ENCODE peak calls at places on chromosomes 7 and 10, in four cellular contexts. X is psoas muscle, M is lower lobe of right lung, Z is cardiac fibroblast. D is an unnamed sample.

GRCh38 chr10:79454259-79454658 is 8.8 kb upstream of the ZCCHC24 start:
- DNase-seq in X (no peak), M (no peak), Z (peak), D (no peak)

GRCh38 chr10:78348416-78349164 is 314.9 kb downstream of the RPS24 start:
- DNase-seq in X (no peak), M (no peak), Z (no peak), D (no peak)

GRCh38 chr7:18444856-18445255 is 50.7 kb upstream of the HDAC9 start:
- DNase-seq in X (no peak), M (no peak), Z (peak), D (no peak)

GRCh38 chr7:40822861-40823260 is 688.1 kb downstream of the SUGCT start:
- DNase-seq in X (no peak), M (no peak), Z (peak), D (no peak)

GRCh38 chr10:1545524-1545923 is 191.8 kb downstream of the ADARB2 start:
- DNase-seq in X (no peak), M (no peak), Z (no peak), D (no peak)

GRCh38 chr10:91589656-91590035 is 43.2 kb downstream of the PPP1R3C start:
- DNase-seq in X (no peak), M (no peak), Z (no peak), D (no peak)

GRCh38 chr7:641269-641671 is 85.2 kb upstream of the DNAAF5 start:
- DNase-seq in X (no peak), M (no peak), Z (peak), D (peak)

GRCh38 chr7:2954433-2954853 is 89.2 kb downstream of the CARD11 start:
- DNase-seq in X (no peak), M (peak), Z (no peak), D (no peak)

GRCh38 chr7:22561356-22561755 is 61.4 kb upstream of the STEAP1B start:
- DNase-seq in X (peak), M (peak), Z (peak), D (no peak)

GRCh38 chr10:12484945-12485805 is 135.8 kb downstream of the CAMK1D start:
- DNase-seq in X (peak), M (no peak), Z (peak), D (no peak)

GRCh38 chr7:51315393-51316261 is 982 bp downstream of the COBL start:
- DNase-seq in X (peak), M (peak), Z (peak), D (no peak)

GRCh38 chr10:34859170-34859569 is 44.1 kb upstream of the PARD3 start:
- DNase-seq in X (no peak), M (no peak), Z (peak), D (peak)

GRCh38 chr7:130844811-130845580 is 111.0 kb upstream of the KLF14 start:
- DNase-seq in X (no peak), M (no peak), Z (peak), D (no peak)

GRCh38 chr10:44860811-44861751 is 50.1 kb upstream of the TMEM72 start:
- DNase-seq in X (peak), M (no peak), Z (peak), D (no peak)

GRCh38 chr10:44799971-44800370 is 111.2 kb upstream of the TMEM72 start:
- DNase-seq in X (no peak), M (no peak), Z (no peak), D (no peak)

GRCh38 chr10:112981553-112981952 is 31.5 kb downstream of the TCF7L2 start:
- DNase-seq in X (no peak), M (no peak), Z (no peak), D (no peak)

GRCh38 chr7:83150310-83150709 is 12.4 kb downstream of the PCLO start:
- DNase-seq in X (no peak), M (no peak), Z (no peak), D (no peak)

GRCh38 chr10:29370612-29371092 is 81.8 kb downstream of the LYZL1 start:
- DNase-seq in X (no peak), M (no peak), Z (peak), D (no peak)

GRCh38 chr7:1681581-1681980 is 11.5 kb downstream of the ELFN1 start:
- DNase-seq in X (no peak), M (no peak), Z (no peak), D (no peak)

GRCh38 chr10:126956712-126957108 is 51.5 kb downstream of the DOCK1 start:
- DNase-seq in X (no peak), M (no peak), Z (no peak), D (no peak)

GRCh38 chr10:48607356-48608278 is 2.7 kb upstream of the ARHGAP22 start:
- DNase-seq in X (no peak), M (no peak), Z (peak), D (no peak)

GRCh38 chr7:138992052-138992531 is 10.9 kb upstream of the KIAA1549 start:
- DNase-seq in X (no peak), M (no peak), Z (peak), D (no peak)

DNA sequence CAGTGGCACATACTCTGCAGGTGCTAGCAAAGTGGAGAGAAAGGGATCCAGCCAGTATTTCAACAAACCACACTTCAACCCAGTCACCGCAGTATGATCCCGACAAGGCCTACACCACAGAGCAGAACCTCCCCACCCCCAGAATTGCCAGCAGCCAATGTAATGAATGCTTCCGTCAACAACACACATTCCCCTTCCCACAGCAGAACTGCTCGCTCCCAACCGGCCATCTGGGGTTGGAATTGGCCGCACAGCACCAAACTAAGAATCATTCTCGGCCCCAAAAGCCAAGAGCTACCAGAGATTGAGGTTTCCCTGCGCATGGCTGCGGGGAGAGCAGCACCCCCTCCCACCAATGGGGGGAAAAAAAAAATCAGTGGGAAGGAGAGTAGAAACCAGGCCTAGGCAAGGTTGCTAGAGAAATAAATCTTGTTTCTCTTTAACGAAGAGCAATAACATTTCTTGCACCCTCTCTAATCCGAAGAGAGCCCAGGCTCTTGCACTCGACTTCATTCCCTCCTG is 1.1 kb downstream of the WASL start:
- DNase-seq in X (peak), M (peak), Z (peak), D (peak)
- H3K4me3 ChIP-seq in X (peak), M (peak), Z (peak), D (peak)

GRCh38 chr7:13016633-13017324 is 329.3 kb downstream of the ARL4A start:
- DNase-seq in X (no peak), M (no peak), Z (peak), D (no peak)
- H3K4me3 ChIP-seq in X (no peak), M (no peak), Z (no peak), D (no peak)

DNA sequence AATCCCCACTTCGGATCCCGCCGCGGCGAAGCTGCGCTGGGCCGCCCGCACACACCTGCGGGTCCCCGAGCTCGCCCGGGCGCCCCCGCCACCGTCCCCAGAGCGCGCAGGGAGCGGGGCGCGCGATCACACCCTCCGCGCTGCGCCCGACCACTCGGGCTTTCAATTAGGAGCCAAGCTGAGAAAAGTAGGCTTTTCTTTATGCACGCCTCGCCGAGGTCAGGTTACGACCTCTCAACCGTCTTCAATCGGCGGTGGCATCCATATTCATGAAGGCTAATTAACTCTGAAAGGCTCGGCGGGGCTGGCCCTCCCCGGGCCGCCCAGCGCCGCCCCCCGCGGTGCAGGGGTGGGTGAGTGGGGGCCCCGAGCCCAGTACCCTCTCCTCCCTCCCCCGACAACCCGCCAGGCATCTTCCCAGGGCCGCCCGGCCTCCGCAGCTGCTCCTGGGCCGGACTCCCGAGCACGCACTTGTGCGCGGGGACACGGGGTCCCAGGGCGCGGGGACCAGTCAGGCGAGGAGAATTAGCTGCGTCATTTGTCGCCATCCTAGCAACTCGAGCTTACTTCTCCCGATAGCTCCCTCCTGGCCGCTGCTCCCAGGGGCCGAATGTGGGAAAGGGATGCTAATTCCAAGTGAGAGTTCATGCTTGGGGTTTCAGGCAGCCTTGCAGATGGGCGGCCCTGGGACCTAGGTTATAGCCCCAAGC is 155.5 kb upstream of the LYZL2 start:
- DNase-seq in X (peak), M (peak), Z (peak), D (no peak)
- H3K4me3 ChIP-seq in X (peak), M (peak), Z (peak), D (no peak)

DNA sequence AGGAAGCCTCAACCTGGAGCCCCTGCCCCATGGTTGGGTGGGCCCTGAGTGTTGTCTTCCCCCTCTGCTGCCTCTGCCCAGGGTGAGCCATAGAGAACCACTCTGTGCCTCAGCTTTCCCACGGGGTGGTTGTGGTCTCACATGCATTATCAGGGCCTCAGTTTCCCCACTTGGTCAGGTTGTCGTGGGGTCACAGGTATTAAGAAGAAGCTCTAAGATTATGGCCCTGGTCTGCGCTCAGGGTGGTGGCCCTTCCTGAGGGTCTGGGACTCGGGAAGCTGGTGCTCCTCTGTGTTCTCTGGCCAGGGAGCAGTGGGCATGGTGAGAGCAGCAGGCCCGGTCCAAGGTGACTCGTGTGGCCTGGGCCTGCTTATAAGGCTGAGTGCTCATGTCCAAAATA is 17.8 kb downstream of the LRRC27 start:
- DNase-seq in X (peak), M (peak), Z (no peak), D (no peak)
- H3K4me3 ChIP-seq in X (no peak), M (no peak), Z (no peak), D (no peak)

GRCh38 chr7:42792841-42793240 is 119.0 kb downstream of the C7orf25 start:
- DNase-seq in X (no peak), M (no peak), Z (no peak), D (peak)
- H3K4me3 ChIP-seq in X (no peak), M (no peak), Z (no peak), D (no peak)

DNA sequence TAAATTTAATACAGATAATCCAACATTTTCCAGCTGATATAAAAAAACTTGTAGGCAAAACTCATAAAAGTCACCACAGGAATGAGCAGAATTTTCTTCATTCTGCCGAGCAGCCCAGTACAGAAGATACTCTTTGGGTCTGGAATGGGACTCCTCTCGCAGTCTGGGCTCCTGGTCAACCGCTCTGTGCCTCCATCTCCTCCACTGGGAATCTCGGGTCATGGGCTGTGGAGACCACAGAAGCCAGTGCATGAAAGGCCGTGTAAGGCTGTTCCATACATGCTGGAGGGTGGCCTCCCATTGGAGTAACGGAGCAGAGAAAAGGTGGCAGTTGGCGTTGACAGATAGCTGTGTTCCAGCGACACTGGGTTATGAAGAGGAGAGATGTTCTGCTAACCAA is 616.4 kb upstream of the MGMT start:
- DNase-seq in X (no peak), M (no peak), Z (no peak), D (no peak)
- H3K4me3 ChIP-seq in X (no peak), M (no peak), Z (no peak), D (no peak)

D was measured in LNCaP clone FGC.